ENCODE peak calls at places on chromosomes 4 and X, in nine cellular contexts. L is mammary epithelial cell; K is hepatocyte; P is CD8-positive, alpha-beta memory T cell; N is esophagus squamous epithelium; O is ovary; M is CD8-positive, alpha-beta T cell; I is HepG2; X is effector memory CD4-positive, alpha-beta T cell. C is an unnamed sample. For H3K9me3, the result is how much of the 10 kb centered on the place peaks cover.

GRCh38 chr4:16516796-16517413 is 290.6 kb upstream of the TAPT1 start:
- DNase-seq in L (no peak), K (peak), P (no peak), N (no peak), O (peak), M (no peak), I (no peak), X (no peak), C (peak)

GRCh38 chr4:156677136-156677535 is 294.5 kb downstream of the PDGFC start:
- DNase-seq in L (no peak), K (peak), P (no peak), N (no peak), O (no peak), M (no peak), I (peak), X (no peak), C (no peak)

GRCh38 chrX:129996120-129996519 is 13.7 kb downstream of the BCORL1 start:
- DNase-seq in L (peak), K (no peak), P (no peak), N (no peak), O (no peak), M (no peak), I (no peak), X (no peak), C (peak)

GRCh38 chr4:158827475-158828085 is 58.8 kb downstream of the FNIP2 start:
- DNase-seq in L (no peak), K (no peak), P (no peak), N (no peak), O (no peak), M (no peak), I (no peak), X (no peak), C (no peak)

GRCh38 chr4:12555011-12555410 is 929.1 kb downstream of the RAB28 start:
- DNase-seq in L (peak), K (peak), P (no peak), N (no peak), O (no peak), M (no peak), I (no peak), X (no peak), C (peak)

GRCh38 chr4:85937507-85937906 is 422.3 kb downstream of the MAPK10 start:
- DNase-seq in L (no peak), K (no peak), P (no peak), N (no peak), O (no peak), M (no peak), I (no peak), X (no peak), C (no peak)

GRCh38 chr4:181219783-181220416 is 1023.3 kb upstream of the TENM3 start:
- DNase-seq in L (peak), K (no peak), P (no peak), N (no peak), O (no peak), M (no peak), I (no peak), X (no peak), C (no peak)

GRCh38 chrX:133985164-133986007 is at the start of gene GPC3:
- DNase-seq in L (peak), K (peak), P (no peak), N (no peak), O (peak), M (peak), I (peak), X (peak), C (peak)

GRCh38 chr4:107780665-107781064 is 44.1 kb upstream of the SGMS2 start:
- DNase-seq in L (peak), K (no peak), P (no peak), N (no peak), O (no peak), M (no peak), I (no peak), X (no peak), C (no peak)

GRCh38 chr4:36349904-36350554 is 68.6 kb downstream of the DTHD1 start:
- DNase-seq in L (no peak), K (no peak), P (no peak), N (no peak), O (no peak), M (no peak), I (no peak), X (no peak), C (no peak)

GRCh38 chr4:133150643-133151300 is 1.7 kb downstream of the PCDH10 start:
- DNase-seq in L (no peak), K (peak), P (no peak), N (no peak), O (peak), M (no peak), I (no peak), X (no peak), C (no peak)

GRCh38 chr4:28686618-28687017 is 1826.0 kb downstream of the STIM2 start:
- DNase-seq in L (peak), K (peak), P (no peak), N (no peak), O (no peak), M (no peak), I (peak), X (no peak), C (peak)

GRCh38 chr4:73661646-73662119 is 41.4 kb upstream of the RASSF6 start:
- DNase-seq in L (peak), K (no peak), P (no peak), N (no peak), O (no peak), M (no peak), I (no peak), X (no peak), C (peak)

GRCh38 chrX:145654486-145654885 is 163.1 kb upstream of the SLITRK2 start:
- DNase-seq in L (no peak), K (no peak), P (no peak), N (no peak), O (no peak), M (no peak), I (no peak), X (no peak), C (no peak)

DNA sequence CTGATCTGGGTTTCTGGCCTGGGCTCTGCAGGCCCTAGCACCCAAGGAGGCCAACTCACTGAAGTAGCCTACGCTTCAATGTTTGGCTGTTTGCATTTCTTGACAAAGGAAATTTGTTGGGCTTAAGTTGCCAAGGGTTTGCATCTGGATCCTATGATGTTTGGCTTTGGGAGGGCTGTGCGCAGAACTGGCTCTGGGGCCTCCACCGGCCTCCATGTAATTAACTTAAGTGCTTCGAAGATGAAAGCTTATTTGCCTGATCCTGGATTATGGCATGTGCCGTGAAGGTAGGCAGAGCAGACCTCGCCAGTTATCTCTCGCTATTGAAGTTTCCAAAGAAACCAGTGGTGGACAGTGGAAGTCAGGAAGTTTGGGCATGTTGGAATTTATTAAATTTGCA is 124.3 kb upstream of the STX18 start:
- DNase-seq in L (no peak), K (no peak), P (no peak), N (no peak), O (no peak), M (no peak), I (no peak), X (no peak), C (no peak)
- H3K4me3 ChIP-seq in L (no peak), K (no peak), P (no peak), N (no peak), O (no peak), M (no peak), I (no peak), X (no peak), C (no peak)

GRCh38 chr4:173666-174314 is 49.5 kb downstream of the ZNF718 start:
- DNase-seq in L (no peak), K (no peak), P (no peak), N (no peak), O (no peak), M (no peak), I (no peak), X (no peak), C (no peak)
- H3K9me3 ChIP-seq in L (under half), K (under half), P (under half), N (under half), O (under half), M (under half), I (half or more), X (half or more), C (under half)

DNA sequence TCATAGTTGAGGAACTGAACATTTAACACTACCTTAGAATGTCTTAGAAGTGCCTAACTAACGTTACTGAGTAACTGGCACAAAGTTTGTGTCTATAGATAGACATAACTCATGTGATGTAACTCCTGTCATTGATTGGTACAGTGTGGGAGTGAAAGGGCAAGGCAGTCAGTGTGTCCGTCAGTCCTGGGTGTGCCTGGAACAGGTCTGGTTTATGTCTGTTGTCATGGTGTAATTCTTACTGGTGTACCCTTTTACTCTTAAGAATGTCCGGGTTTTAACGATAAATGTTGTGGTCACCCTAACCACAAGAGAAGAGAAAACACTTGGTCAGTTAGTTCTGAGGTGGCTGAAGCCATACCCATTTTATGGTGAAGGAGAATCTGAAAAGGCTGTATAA is 93.1 kb upstream of the ESX1 start:
- DNase-seq in L (no peak), K (no peak), P (no peak), N (no peak), O (no peak), M (no peak), I (no peak), X (no peak), C (no peak)
- H3K4me3 ChIP-seq in L (no peak), K (no peak), P (no peak), N (no peak), O (no peak), M (no peak), I (no peak), X (no peak), C (no peak)

GRCh38 chrX:41900321-41900720 is 23.0 kb downstream of the CASK start:
- DNase-seq in L (no peak), K (no peak), P (no peak), N (no peak), O (no peak), M (no peak), I (no peak), X (no peak), C (no peak)
- H3K9me3 ChIP-seq in L (under half), K (under half), P (under half), N (under half), O (under half), M (under half), I (under half), X (under half), C (under half)

GRCh38 chr4:8097141-8097541 is 61.5 kb downstream of the ABLIM2 start:
- DNase-seq in L (no peak), K (no peak), P (no peak), N (no peak), O (no peak), M (no peak), I (no peak), X (no peak), C (no peak)
- H3K4me3 ChIP-seq in L (no peak), K (no peak), P (no peak), N (no peak), O (no peak), M (no peak), I (no peak), X (no peak), C (no peak)

C was measured in MG63.